ENCODE peak calls at places on chromosomes 6 and 20, in six cellular contexts. D is endothelial cell of umbilical vein, L is SK-N-SH, M is left ventricle myocardium inferior, U is tibial nerve, P is right atrium auricular region. J is an unnamed sample.

GRCh38 chr6:69164564-69165252 is 529.6 kb downstream of the ADGRB3 start:
- DNase-seq in D (no peak), L (peak; percentile 46), M (no peak), U (no peak), P (no peak), J (no peak)

GRCh38 chr6:154460306-154461071 is 50.0 kb downstream of the CNKSR3 start:
- DNase-seq in D (no peak), L (no peak), M (no peak), U (no peak), P (no peak), J (no peak)

GRCh38 chr6:169998457-169998856 is 247.0 kb downstream of the ERMARD start:
- DNase-seq in D (no peak), L (no peak), M (no peak), U (no peak), P (no peak), J (no peak)

GRCh38 chr20:36833275-36834020 is 42.5 kb upstream of the TLDC2 start:
- DNase-seq in D (peak; percentile 30), L (no peak), M (no peak), U (no peak), P (no peak), J (no peak)

GRCh38 chr6:68572525-68572924 is 62.6 kb upstream of the ADGRB3 start:
- DNase-seq in D (no peak), L (peak; percentile 11), M (no peak), U (no peak), P (no peak), J (no peak)

GRCh38 chr6:105373481-105373880 is 29.4 kb downstream of the PREP start:
- DNase-seq in D (no peak), L (no peak), M (no peak), U (no peak), P (no peak), J (no peak)

GRCh38 chr6:16544006-16544405 is 217.3 kb downstream of the ATXN1 start:
- DNase-seq in D (peak; percentile 37), L (no peak), M (peak; percentile 56), U (no peak), P (peak; percentile 77), J (no peak)

GRCh38 chr20:10263385-10264165 is 44.9 kb downstream of the SNAP25 start:
- DNase-seq in D (no peak), L (no peak), M (no peak), U (no peak), P (no peak), J (peak; percentile 85)

GRCh38 chr6:82783587-82784253 is 281.9 kb downstream of the UBE3D start:
- DNase-seq in D (no peak), L (no peak), M (no peak), U (no peak), P (no peak), J (no peak)

GRCh38 chr20:45425561-45425960 is 9.6 kb downstream of the PIGT start:
- DNase-seq in D (no peak), L (no peak), M (no peak), U (no peak), P (no peak), J (no peak)

GRCh38 chr20:48657426-48658197 is 170.2 kb downstream of the PREX1 start:
- DNase-seq in D (peak; percentile 71), L (peak; percentile 92), M (peak; percentile 52), U (peak; percentile 66), P (peak; percentile 68), J (no peak)

GRCh38 chr6:85864453-85865401 is 222.0 kb upstream of the SYNCRIP start:
- DNase-seq in D (peak; percentile 42), L (no peak), M (no peak), U (no peak), P (no peak), J (no peak)

GRCh38 chr20:4281258-4282055 is 266.1 kb upstream of the RNF24 start:
- DNase-seq in D (no peak), L (no peak), M (no peak), U (no peak), P (no peak), J (no peak)

GRCh38 chr6:48973486-48973885 is 489.6 kb downstream of the MMUT start:
- DNase-seq in D (no peak), L (no peak), M (no peak), U (no peak), P (no peak), J (no peak)

GRCh38 chr20:17619351-17620093 is 49.6 kb downstream of the DSTN start:
- DNase-seq in D (no peak), L (peak; percentile 4), M (no peak), U (no peak), P (peak; percentile 56), J (no peak)

GRCh38 chr6:31405996-31406395 is 2.6 kb downstream of the MICA start:
- DNase-seq in D (no peak), L (no peak), M (no peak), U (no peak), P (no peak), J (no peak)

GRCh38 chr6:31401403-31401802 is 2.0 kb upstream of the MICA start:
- DNase-seq in D (peak; percentile 55), L (no peak), M (no peak), U (no peak), P (peak; percentile 72), J (no peak)

GRCh38 chr6:31400467-31401289 is 2.7 kb upstream of the MICA start:
- DNase-seq in D (peak; percentile 54), L (no peak), M (peak; percentile 86), U (peak; percentile 77), P (peak; percentile 91), J (peak; percentile 97)

GRCh38 chr6:31402324-31403282 is 792 bp upstream of the MICA start:
- DNase-seq in D (no peak), L (no peak), M (no peak), U (peak; percentile 32), P (no peak), J (no peak)

GRCh38 chr6:31403283-31403989 is at the start of gene MICA:
- DNase-seq in D (peak; percentile 90), L (peak; percentile 62), M (peak; percentile 89), U (peak; percentile 83), P (peak; percentile 97), J (peak; percentile 96)
- TF ChIP-seq CTCF in D (no peak), L (no peak), M (peak; percentile 31), U (no peak), P (peak; percentile 33), J (peak; percentile 13)

GRCh38 chr20:50628853-50629674 is 62.3 kb downstream of the RIPOR3 start:
- DNase-seq in D (no peak), L (no peak), M (no peak), U (no peak), P (no peak), J (no peak)
- H3K27ac ChIP-seq in D (no peak overlapping the region), L (no peak overlapping the region), M (peak overlapping the region; percentile 27), U (no peak overlapping the region), P (no peak overlapping the region), J (no peak overlapping the region)

GRCh38 chr20:63789836-63790571 is 41.1 kb downstream of the ZBTB46 start:
- DNase-seq in D (no peak), L (no peak), M (no peak), U (no peak), P (no peak), J (no peak)
- H3K4me1 ChIP-seq in D (no peaks in the 10 kb centered on the region), L (no peaks in the 10 kb centered on the region), M (peaks cover 81% of the 10 kb centered on the region), U (no peaks in the 10 kb centered on the region), P (no peaks in the 10 kb centered on the region), J (no peaks in the 10 kb centered on the region)

GRCh38 chr20:7937328-7937727 is 2.9 kb downstream of the HAO1 start:
- DNase-seq in D (no peak), L (no peak), M (no peak), U (no peak), P (no peak), J (no peak)
- TF ChIP-seq CTCF in D (no peak), L (no peak), M (no peak), U (no peak), P (no peak), J (no peak)

GRCh38 chr6:168072730-168073129 is 6.3 kb downstream of the FRMD1 start:
- DNase-seq in D (no peak), L (no peak), M (no peak), U (no peak), P (no peak), J (no peak)

GRCh38 chr6:168078199-168078942 is 641 bp downstream of the FRMD1 start:
- DNase-seq in D (no peak), L (no peak), M (no peak), U (no peak), P (no peak), J (no peak)

GRCh38 chr6:168073937-168074730 is 4.9 kb downstream of the FRMD1 start:
- DNase-seq in D (no peak), L (no peak), M (no peak), U (no peak), P (no peak), J (no peak)

GRCh38 chr6:168075216-168075615 is 3.8 kb downstream of the FRMD1 start:
- DNase-seq in D (no peak), L (no peak), M (no peak), U (no peak), P (no peak), J (no peak)

GRCh38 chr6:168075787-168076202 is 3.2 kb downstream of the FRMD1 start:
- DNase-seq in D (no peak), L (no peak), M (no peak), U (no peak), P (no peak), J (no peak)
- H3K27ac ChIP-seq in D (no peak overlapping the region), L (no peak overlapping the region), M (no peak overlapping the region), U (no peak overlapping the region), P (no peak overlapping the region), J (no peak overlapping the region)

GRCh38 chr6:136959471-136959891 is 37.4 kb downstream of the SLC35D3 start:
- DNase-seq in D (no peak), L (peak; percentile 36), M (no peak), U (no peak), P (no peak), J (no peak)

GRCh38 chr6:136956590-136957573 is 34.8 kb downstream of the SLC35D3 start:
- DNase-seq in D (no peak), L (peak; percentile 45), M (no peak), U (no peak), P (no peak), J (no peak)

GRCh38 chr6:136955123-136955522 is 33.0 kb downstream of the SLC35D3 start:
- DNase-seq in D (no peak), L (no peak), M (no peak), U (no peak), P (no peak), J (no peak)

GRCh38 chr6:136961848-136962247 is 39.7 kb downstream of the SLC35D3 start:
- DNase-seq in D (no peak), L (no peak), M (no peak), U (no peak), P (no peak), J (no peak)

DNA sequence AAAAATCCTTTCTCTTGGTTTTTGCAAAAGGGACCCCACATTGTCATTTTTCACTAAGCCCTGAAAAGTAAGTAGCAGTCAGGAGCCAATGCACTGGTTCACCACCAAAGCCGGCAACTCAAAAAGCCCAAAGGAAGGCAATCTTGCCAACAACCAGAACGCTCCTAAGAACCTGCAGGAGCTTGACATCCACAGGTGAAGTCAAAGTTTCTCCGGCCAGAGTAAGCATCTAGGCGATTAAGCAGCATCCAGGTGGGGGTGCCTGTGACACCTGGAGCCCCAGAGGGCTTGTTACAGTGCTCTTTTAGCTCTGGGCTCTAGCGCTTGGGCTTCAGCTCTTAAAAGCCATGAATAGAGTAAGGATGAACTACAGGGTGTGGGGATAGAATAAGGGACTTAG is 36.1 kb downstream of the SLC35D3 start:
- DNase-seq in D (no peak), L (no peak), M (no peak), U (no peak), P (no peak), J (no peak)
- H3K4me1 ChIP-seq in D (peaks cover 2% of the 10 kb centered on the region), L (no peaks in the 10 kb centered on the region), M (peaks cover 28% of the 10 kb centered on the region), U (no peaks in the 10 kb centered on the region), P (no peaks in the 10 kb centered on the region), J (no peaks in the 10 kb centered on the region)

J was measured in esophagus muscularis mucosa.